ENCODE peak calls at places on chromosomes 16 and 17, in nine cellular contexts. F, P, G, S, W, A, O, E and V are unnamed samples.

GRCh38 chr17:41178341-41178740 is 320 bp upstream of the KRTAP4-2 start:
- DNase-seq in E (no peak), S (no peak), O (no peak), P (no peak), G (no peak), A (no peak), W (no peak), F (no peak), V (peak)

GRCh38 chr17:38545531-38546225 is 60.1 kb downstream of the SRCIN1 start:
- DNase-seq in G (no peak), A (no peak), W (no peak), P (no peak), S (no peak), E (no peak), F (no peak), O (no peak), V (no peak)

GRCh38 chr17:66467766-66468165 is 165.4 kb downstream of the PRKCA start:
- DNase-seq in W (no peak), S (no peak), O (no peak), P (no peak), A (no peak), F (no peak), E (no peak), G (no peak), V (no peak)

GRCh38 chr17:68711858-68712257 is 110.7 kb upstream of the FAM20A start:
- DNase-seq in F (no peak), E (no peak), A (no peak), P (no peak), S (no peak), W (no peak), O (peak), G (no peak), V (no peak)

GRCh38 chr16:86566966-86567700 is 504 bp downstream of the FOXC2 start:
- DNase-seq in E (no peak), S (no peak), W (no peak), G (no peak), F (no peak), O (no peak), P (no peak), A (no peak), V (peak)

GRCh38 chr16:82852388-82852998 is 225.7 kb downstream of the CDH13 start:
- DNase-seq in P (no peak), O (no peak), E (no peak), W (no peak), G (no peak), S (no peak), F (no peak), A (no peak), V (no peak)

GRCh38 chr16:64356267-64356666 is 765.6 kb downstream of the CDH11 start:
- DNase-seq in P (no peak), A (no peak), G (no peak), O (peak), E (no peak), W (no peak), S (no peak), F (no peak), V (peak)

GRCh38 chr17:82605939-82606600 is 42.2 kb downstream of the WDR45B start:
- DNase-seq in P (no peak), G (no peak), A (no peak), E (no peak), O (no peak), W (no peak), S (no peak), F (no peak), V (no peak)

GRCh38 chr16:4058386-4058785 is 57.9 kb downstream of the ADCY9 start:
- DNase-seq in W (no peak), A (no peak), S (no peak), F (no peak), O (no peak), E (peak), P (no peak), G (no peak), V (no peak)

GRCh38 chr17:81428121-81428515 is 32.9 kb downstream of the BAHCC1 start:
- DNase-seq in E (no peak), G (no peak), F (peak), O (no peak), W (peak), S (no peak), A (no peak), P (peak), V (no peak)

GRCh38 chr16:55843105-55843395 is 10.2 kb upstream of the CES1 start:
- DNase-seq in F (no peak), S (no peak), G (no peak), O (no peak), P (no peak), A (no peak), E (no peak), W (no peak), V (no peak)

GRCh38 chr17:17663160-17664072 is 17.8 kb upstream of the RAI1 start:
- DNase-seq in F (peak), O (peak), G (no peak), P (no peak), A (peak), E (peak), W (no peak), S (peak), V (peak)

GRCh38 chr16:57038151-57038550 is 48.8 kb downstream of the NLRC5 start:
- DNase-seq in O (no peak), W (no peak), S (no peak), E (no peak), F (no peak), G (no peak), P (no peak), A (no peak), V (peak)